ENCODE peak calls at places on chromosomes 1 and 21, in ten cellular contexts. One of them, this sample, is unnamed.
A peak's percentile ranks its signal among the peaks of the same experiment; 100 is the strongest.

GRCh38 chr21:27759091-27759659 is 792.3 kb upstream of the ADAMTS5 start:
- DNase-seq in BE2C: peak; percentile 53
- DNase-seq in AG10803: peak; percentile 8
- DNase-seq in cardiac muscle cell: no peak
- DNase-seq in thoracic aorta: no peak
- DNase-seq in astrocyte of the cerebellum: no peak
- DNase-seq in choroid plexus epithelial cell: no peak
- DNase-seq in psoas muscle: no peak
- DNase-seq in GM12865: peak; percentile 22
- DNase-seq in AG04450: no peak
- DNase-seq in this sample: no peak

GRCh38 chr1:87410771-87411170 is 82.1 kb downstream of the LMO4 start:
- DNase-seq in BE2C: peak; percentile 53
- DNase-seq in AG10803: peak; percentile 22
- DNase-seq in cardiac muscle cell: peak; percentile 34
- DNase-seq in thoracic aorta: no peak
- DNase-seq in astrocyte of the cerebellum: no peak
- DNase-seq in choroid plexus epithelial cell: no peak
- DNase-seq in psoas muscle: peak; percentile 58
- DNase-seq in GM12865: peak; percentile 12
- DNase-seq in AG04450: no peak
- DNase-seq in this sample: no peak

GRCh38 chr1:182670032-182670431 is 14.4 kb downstream of the RGS8 start:
- DNase-seq in BE2C: no peak
- DNase-seq in AG10803: no peak
- DNase-seq in cardiac muscle cell: no peak
- DNase-seq in thoracic aorta: no peak
- DNase-seq in astrocyte of the cerebellum: no peak
- DNase-seq in choroid plexus epithelial cell: no peak
- DNase-seq in psoas muscle: no peak
- DNase-seq in GM12865: no peak
- DNase-seq in AG04450: no peak
- DNase-seq in this sample: no peak

GRCh38 chr1:219220945-219221344 is 47.3 kb downstream of the LYPLAL1 start:
- DNase-seq in BE2C: no peak
- DNase-seq in AG10803: no peak
- DNase-seq in cardiac muscle cell: no peak
- DNase-seq in thoracic aorta: no peak
- DNase-seq in astrocyte of the cerebellum: no peak
- DNase-seq in choroid plexus epithelial cell: peak; percentile 40
- DNase-seq in psoas muscle: no peak
- DNase-seq in GM12865: peak; percentile 86
- DNase-seq in AG04450: no peak
- DNase-seq in this sample: no peak

GRCh38 chr1:31643976-31644559 is 608 bp downstream of the PEF1 start:
- DNase-seq in BE2C: no peak
- DNase-seq in AG10803: no peak
- DNase-seq in cardiac muscle cell: no peak
- DNase-seq in thoracic aorta: no peak
- DNase-seq in astrocyte of the cerebellum: no peak
- DNase-seq in choroid plexus epithelial cell: no peak
- DNase-seq in psoas muscle: no peak
- DNase-seq in GM12865: no peak
- DNase-seq in AG04450: no peak
- DNase-seq in this sample: no peak

GRCh38 chr1:15355968-15356621 is 53.6 kb upstream of the EFHD2 start:
- DNase-seq in BE2C: no peak
- DNase-seq in AG10803: peak; percentile 72
- DNase-seq in cardiac muscle cell: no peak
- DNase-seq in thoracic aorta: no peak
- DNase-seq in astrocyte of the cerebellum: peak; percentile 45
- DNase-seq in choroid plexus epithelial cell: peak; percentile 55
- DNase-seq in psoas muscle: no peak
- DNase-seq in GM12865: peak; percentile 36
- DNase-seq in AG04450: no peak
- DNase-seq in this sample: no peak

GRCh38 chr1:33082575-33083112 is 1.7 kb downstream of the AZIN2 start:
- DNase-seq in BE2C: no peak
- DNase-seq in AG10803: no peak
- DNase-seq in cardiac muscle cell: no peak
- DNase-seq in thoracic aorta: no peak
- DNase-seq in astrocyte of the cerebellum: no peak
- DNase-seq in choroid plexus epithelial cell: no peak
- DNase-seq in psoas muscle: no peak
- DNase-seq in GM12865: no peak
- DNase-seq in AG04450: no peak
- DNase-seq in this sample: no peak

GRCh38 chr1:39825432-39825941 is 36.8 kb upstream of the BMP8B start:
- DNase-seq in BE2C: no peak
- DNase-seq in AG10803: no peak
- DNase-seq in cardiac muscle cell: no peak
- DNase-seq in thoracic aorta: no peak
- DNase-seq in astrocyte of the cerebellum: no peak
- DNase-seq in choroid plexus epithelial cell: no peak
- DNase-seq in psoas muscle: no peak
- DNase-seq in GM12865: peak; percentile 65
- DNase-seq in AG04450: no peak
- DNase-seq in this sample: no peak

GRCh38 chr1:201126832-201127754 is at the start of gene ASCL5:
- DNase-seq in BE2C: no peak
- DNase-seq in AG10803: no peak
- DNase-seq in cardiac muscle cell: no peak
- DNase-seq in thoracic aorta: no peak
- DNase-seq in astrocyte of the cerebellum: no peak
- DNase-seq in choroid plexus epithelial cell: no peak
- DNase-seq in psoas muscle: no peak
- DNase-seq in GM12865: no peak
- DNase-seq in AG04450: no peak
- DNase-seq in this sample: no peak

DNA sequence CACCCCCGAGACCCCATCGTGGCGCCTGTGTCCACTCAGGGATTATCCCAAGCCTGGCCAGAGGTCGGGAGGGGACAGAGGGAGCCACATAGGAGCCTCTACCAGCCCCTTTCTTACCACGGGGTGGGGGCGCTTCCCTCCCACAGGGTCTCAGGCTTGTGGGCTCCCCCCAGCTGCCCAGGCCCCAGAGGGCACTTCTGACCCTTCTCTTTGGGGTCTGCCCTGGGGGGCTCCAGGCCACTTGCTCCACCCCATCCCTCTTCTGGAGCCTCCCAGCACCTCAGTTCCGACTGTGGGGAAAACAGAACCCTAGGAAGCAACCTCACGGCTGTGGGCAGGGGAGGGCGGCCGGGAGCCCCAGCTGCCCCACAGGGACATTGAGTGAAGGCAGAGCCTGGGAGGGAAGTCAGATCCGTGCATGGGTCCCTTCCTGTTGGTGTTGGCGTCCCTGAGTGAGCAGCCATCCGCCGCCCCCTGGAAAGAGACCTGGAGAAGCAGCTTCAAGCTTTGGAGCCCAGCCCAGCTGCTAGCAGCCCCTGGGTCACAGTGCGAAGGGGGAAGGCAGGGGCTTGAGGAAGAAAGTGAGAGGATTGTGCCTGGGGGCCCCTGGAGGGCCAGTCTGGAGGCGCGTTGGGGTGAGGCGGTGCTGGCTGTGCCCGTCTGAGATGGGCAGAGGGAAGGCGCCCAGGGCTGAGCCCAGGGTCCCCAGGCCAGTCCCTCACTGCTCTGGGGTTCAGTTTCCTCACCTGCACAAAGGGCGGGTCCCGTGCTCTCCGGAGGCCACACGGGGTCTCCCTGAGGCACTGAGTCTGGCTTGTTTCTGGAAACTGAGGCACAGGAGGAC is 22.1 kb downstream of the RRP1 start:
- DNase-seq in BE2C: no peak
- DNase-seq in AG10803: no peak
- DNase-seq in cardiac muscle cell: no peak
- DNase-seq in thoracic aorta: no peak
- DNase-seq in astrocyte of the cerebellum: no peak
- DNase-seq in choroid plexus epithelial cell: no peak
- DNase-seq in psoas muscle: no peak
- DNase-seq in GM12865: no peak
- DNase-seq in AG04450: no peak
- DNase-seq in this sample: no peak
- H3K4me3 ChIP-seq in BE2C: no peak overlapping the region
- H3K4me3 ChIP-seq in AG10803: no peak overlapping the region
- H3K4me3 ChIP-seq in cardiac muscle cell: no peak overlapping the region
- H3K4me3 ChIP-seq in thoracic aorta: peak overlapping the region; percentile 60
- H3K4me3 ChIP-seq in astrocyte of the cerebellum: no peak overlapping the region
- H3K4me3 ChIP-seq in choroid plexus epithelial cell: no peak overlapping the region
- H3K4me3 ChIP-seq in psoas muscle: peak overlapping the region; percentile 39
- H3K4me3 ChIP-seq in GM12865: peak overlapping the region; percentile 6
- H3K4me3 ChIP-seq in AG04450: no peak overlapping the region
- H3K4me3 ChIP-seq in this sample: no peak overlapping the region

GRCh38 chr1:240821925-240822324 is 210.0 kb upstream of the GREM2 start:
- DNase-seq in BE2C: no peak
- DNase-seq in AG10803: no peak
- DNase-seq in cardiac muscle cell: no peak
- DNase-seq in thoracic aorta: no peak
- DNase-seq in astrocyte of the cerebellum: no peak
- DNase-seq in choroid plexus epithelial cell: no peak
- DNase-seq in psoas muscle: no peak
- DNase-seq in GM12865: no peak
- DNase-seq in AG04450: no peak
- DNase-seq in this sample: no peak

GRCh38 chr1:240827786-240828185 is 215.8 kb upstream of the GREM2 start:
- DNase-seq in BE2C: no peak
- DNase-seq in AG10803: peak; percentile 54
- DNase-seq in cardiac muscle cell: no peak
- DNase-seq in thoracic aorta: no peak
- DNase-seq in astrocyte of the cerebellum: no peak
- DNase-seq in choroid plexus epithelial cell: no peak
- DNase-seq in psoas muscle: no peak
- DNase-seq in GM12865: no peak
- DNase-seq in AG04450: no peak
- DNase-seq in this sample: no peak

GRCh38 chr1:240823357-240823756 is 211.4 kb upstream of the GREM2 start:
- DNase-seq in BE2C: no peak
- DNase-seq in AG10803: no peak
- DNase-seq in cardiac muscle cell: no peak
- DNase-seq in thoracic aorta: no peak
- DNase-seq in astrocyte of the cerebellum: no peak
- DNase-seq in choroid plexus epithelial cell: no peak
- DNase-seq in psoas muscle: no peak
- DNase-seq in GM12865: no peak
- DNase-seq in AG04450: no peak
- DNase-seq in this sample: no peak

GRCh38 chr1:240820816-240821215 is 208.9 kb upstream of the GREM2 start:
- DNase-seq in BE2C: no peak
- DNase-seq in AG10803: no peak
- DNase-seq in cardiac muscle cell: no peak
- DNase-seq in thoracic aorta: no peak
- DNase-seq in astrocyte of the cerebellum: no peak
- DNase-seq in choroid plexus epithelial cell: no peak
- DNase-seq in psoas muscle: no peak
- DNase-seq in GM12865: peak; percentile 14
- DNase-seq in AG04450: no peak
- DNase-seq in this sample: no peak

GRCh38 chr1:240824238-240824637 is 212.3 kb upstream of the GREM2 start:
- DNase-seq in BE2C: no peak
- DNase-seq in AG10803: no peak
- DNase-seq in cardiac muscle cell: no peak
- DNase-seq in thoracic aorta: no peak
- DNase-seq in astrocyte of the cerebellum: no peak
- DNase-seq in choroid plexus epithelial cell: no peak
- DNase-seq in psoas muscle: no peak
- DNase-seq in GM12865: no peak
- DNase-seq in AG04450: no peak
- DNase-seq in this sample: no peak
- TF ChIP-seq CTCF in BE2C: no peak
- TF ChIP-seq CTCF in AG10803: no peak
- TF ChIP-seq CTCF in cardiac muscle cell: no peak
- TF ChIP-seq CTCF in thoracic aorta: no peak
- TF ChIP-seq CTCF in astrocyte of the cerebellum: no peak
- TF ChIP-seq CTCF in choroid plexus epithelial cell: no peak
- TF ChIP-seq CTCF in psoas muscle: no peak
- TF ChIP-seq CTCF in GM12865: no peak
- TF ChIP-seq CTCF in AG04450: no peak
- TF ChIP-seq CTCF in this sample: no peak

DNA sequence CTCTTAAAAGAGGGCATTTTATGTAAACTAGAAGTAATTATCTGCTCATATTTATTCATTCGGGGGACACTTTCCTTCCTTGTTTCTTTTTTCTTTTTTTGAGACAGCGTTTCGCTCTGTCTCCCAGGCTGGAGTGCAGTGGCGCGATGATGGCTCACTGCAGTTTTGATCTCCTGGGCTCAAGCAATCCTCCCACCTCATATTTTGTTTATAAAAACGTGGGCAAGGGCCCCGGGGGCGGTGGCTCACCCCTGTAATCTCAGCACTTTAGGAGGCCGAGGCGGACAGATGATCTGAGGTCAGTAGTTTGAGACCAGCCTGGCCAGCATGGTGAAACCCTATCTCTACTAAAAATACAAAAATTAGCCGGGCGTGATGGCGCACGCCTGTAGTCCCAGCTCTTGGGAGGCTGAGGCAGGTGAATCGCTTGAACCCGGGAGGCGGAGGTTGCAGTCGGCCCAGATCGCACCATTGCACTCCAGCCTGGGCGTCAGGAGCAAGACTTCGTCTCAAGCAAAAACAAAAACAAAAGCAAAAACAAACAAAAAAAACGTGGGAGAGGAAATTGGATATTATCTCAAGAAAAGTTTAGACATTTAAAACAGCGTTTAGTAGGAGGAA is 926 bp upstream of the DFFA start:
- DNase-seq in BE2C: no peak
- DNase-seq in AG10803: no peak
- DNase-seq in cardiac muscle cell: no peak
- DNase-seq in thoracic aorta: no peak
- DNase-seq in astrocyte of the cerebellum: no peak
- DNase-seq in choroid plexus epithelial cell: no peak
- DNase-seq in psoas muscle: no peak
- DNase-seq in GM12865: peak; percentile 36
- DNase-seq in AG04450: no peak
- DNase-seq in this sample: no peak
- H3K4me3 ChIP-seq in BE2C: no peak overlapping the region
- H3K4me3 ChIP-seq in AG10803: no peak overlapping the region
- H3K4me3 ChIP-seq in cardiac muscle cell: peak overlapping the region; percentile 62
- H3K4me3 ChIP-seq in thoracic aorta: peak overlapping the region; percentile 87
- H3K4me3 ChIP-seq in astrocyte of the cerebellum: no peak overlapping the region
- H3K4me3 ChIP-seq in choroid plexus epithelial cell: no peak overlapping the region
- H3K4me3 ChIP-seq in psoas muscle: peak overlapping the region; percentile 95
- H3K4me3 ChIP-seq in GM12865: peak overlapping the region; percentile 63
- H3K4me3 ChIP-seq in AG04450: no peak overlapping the region
- H3K4me3 ChIP-seq in this sample: no peak overlapping the region

DNA sequence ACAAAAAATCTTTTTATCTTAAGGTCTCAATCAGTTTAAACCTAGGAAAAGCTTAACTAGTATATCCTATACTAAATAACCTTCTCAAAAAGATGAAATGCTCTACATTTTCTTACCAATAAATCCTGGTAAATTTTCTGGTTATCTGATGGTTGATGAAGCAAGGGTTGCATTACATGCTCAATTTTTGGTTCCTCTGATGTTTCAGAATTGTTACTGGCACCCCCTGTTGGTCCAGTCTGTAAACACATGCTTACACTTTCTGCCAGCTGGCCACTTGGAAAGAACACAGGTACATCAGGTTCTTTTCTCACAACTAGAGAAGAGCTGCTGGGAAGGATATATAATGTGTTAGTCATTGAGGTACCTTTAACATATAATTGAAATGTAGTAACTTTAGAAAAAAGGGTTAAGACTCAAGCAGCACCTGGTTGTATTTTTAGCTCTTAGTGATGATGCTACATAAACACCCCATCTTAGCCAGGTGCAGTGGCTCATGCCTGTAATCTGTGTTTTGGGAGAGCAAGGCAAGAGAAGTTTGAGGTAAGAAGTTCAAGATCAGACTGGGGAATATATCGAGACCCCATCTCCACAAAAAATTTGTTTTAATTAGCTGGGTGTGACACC is 30.9 kb upstream of the TAL1 start:
- DNase-seq in BE2C: peak; percentile 19
- DNase-seq in AG10803: peak; percentile 36
- DNase-seq in cardiac muscle cell: peak; percentile 69
- DNase-seq in thoracic aorta: no peak
- DNase-seq in astrocyte of the cerebellum: peak; percentile 16
- DNase-seq in choroid plexus epithelial cell: peak; percentile 67
- DNase-seq in psoas muscle: no peak
- DNase-seq in GM12865: peak; percentile 56
- DNase-seq in AG04450: no peak
- DNase-seq in this sample: peak; percentile 75
- TF ChIP-seq CTCF in BE2C: peak; percentile 53
- TF ChIP-seq CTCF in AG10803: peak; percentile 82
- TF ChIP-seq CTCF in cardiac muscle cell: peak; percentile 77
- TF ChIP-seq CTCF in thoracic aorta: peak; percentile 50
- TF ChIP-seq CTCF in astrocyte of the cerebellum: peak; percentile 74
- TF ChIP-seq CTCF in choroid plexus epithelial cell: peak; percentile 81
- TF ChIP-seq CTCF in psoas muscle: peak; percentile 53
- TF ChIP-seq CTCF in GM12865: peak; percentile 58
- TF ChIP-seq CTCF in AG04450: peak; percentile 75
- TF ChIP-seq CTCF in this sample: peak; percentile 84